ENCODE peak calls at places on chromosomes 7 and 10, in ten cellular contexts. T, N, U, K, F, V, Y, R, B and Q are unnamed samples. For H3K4me1, the result is how much of the 10 kb centered on the place peaks cover.

GRCh38 chr10:13961096-13961495 is 369.6 kb downstream of the FRMD4A start:
- ATAC-seq in T (no peak), N (no peak), U (no peak), K (no peak), F (peak), V (peak), Y (no peak), R (peak), B (no peak), Q (peak)

GRCh38 chr7:135236727-135237126 is 3.1 kb downstream of the STRA8 start:
- ATAC-seq in T (no peak), N (no peak), U (no peak), K (no peak), F (no peak), V (no peak), Y (no peak), R (no peak), B (no peak), Q (no peak)

GRCh38 chr7:155576900-155577508 is 30.6 kb upstream of the CNPY1 start:
- ATAC-seq in T (peak), N (no peak), U (no peak), K (no peak), F (no peak), V (peak), Y (peak), R (no peak), B (no peak), Q (no peak)

GRCh38 chr7:132666076-132666775 is 90.0 kb upstream of the PLXNA4 start:
- ATAC-seq in T (no peak), N (no peak), U (no peak), K (no peak), F (no peak), V (peak), Y (no peak), R (no peak), B (no peak), Q (no peak)

GRCh38 chr7:117873056-117873932 is at the start of gene CTTNBP2:
- ATAC-seq in T (peak), N (peak), U (peak), K (peak), F (peak), V (peak), Y (peak), R (peak), B (peak), Q (peak)

GRCh38 chr7:92809397-92810241 is 26.8 kb downstream of the CDK6 start:
- ATAC-seq in T (peak), N (peak), U (peak), K (peak), F (peak), V (peak), Y (peak), R (peak), B (peak), Q (peak)

GRCh38 chr10:33358016-33358415 is 23.5 kb upstream of the NRP1 start:
- ATAC-seq in T (no peak), N (no peak), U (no peak), K (no peak), F (no peak), V (no peak), Y (no peak), R (no peak), B (no peak), Q (no peak)

GRCh38 chr10:59633063-59633462 is 76.6 kb downstream of the SLC16A9 start:
- ATAC-seq in T (peak), N (no peak), U (no peak), K (no peak), F (no peak), V (no peak), Y (no peak), R (no peak), B (no peak), Q (no peak)

GRCh38 chr10:23399701-23400144 is 39.2 kb upstream of the OTUD1 start:
- ATAC-seq in T (peak), N (peak), U (peak), K (peak), F (peak), V (peak), Y (no peak), R (peak), B (peak), Q (no peak)

GRCh38 chr10:43605850-43606322 is 352 bp upstream of the ZNF485 start:
- ATAC-seq in T (peak), N (peak), U (peak), K (no peak), F (peak), V (no peak), Y (peak), R (peak), B (no peak), Q (peak)

GRCh38 chr7:1385809-1386622 is 73.3 kb downstream of the MICALL2 start:
- ATAC-seq in T (peak), N (no peak), U (no peak), K (no peak), F (no peak), V (no peak), Y (peak), R (no peak), B (no peak), Q (no peak)

GRCh38 chr10:130728531-130729215 is 582.8 kb downstream of the TCERG1L start:
- ATAC-seq in T (no peak), N (peak), U (no peak), K (no peak), F (no peak), V (no peak), Y (no peak), R (no peak), B (no peak), Q (no peak)

GRCh38 chr7:30755384-30756154 is 3.6 kb downstream of the INMT start:
- ATAC-seq in T (peak), N (peak), U (no peak), K (peak), F (no peak), V (no peak), Y (no peak), R (peak), B (no peak), Q (peak)

GRCh38 chr7:26083113-26083512 is 68.9 kb upstream of the NFE2L3 start:
- ATAC-seq in T (no peak), N (no peak), U (no peak), K (no peak), F (no peak), V (no peak), Y (no peak), R (no peak), B (no peak), Q (no peak)

GRCh38 chr7:20681258-20681882 is 65.9 kb downstream of the ABCB5 start:
- ATAC-seq in T (peak), N (no peak), U (no peak), K (no peak), F (no peak), V (no peak), Y (no peak), R (no peak), B (no peak), Q (no peak)

GRCh38 chr7:101650579-101651081 is 21.5 kb upstream of the MYL10 start:
- ATAC-seq in T (no peak), N (no peak), U (no peak), K (no peak), F (peak), V (no peak), Y (peak), R (no peak), B (no peak), Q (no peak)

GRCh38 chr10:76091821-76092394 is 660.5 kb downstream of the LRMDA start:
- ATAC-seq in T (peak), N (no peak), U (no peak), K (no peak), F (no peak), V (peak), Y (no peak), R (no peak), B (no peak), Q (no peak)

GRCh38 chr7:51127618-51127904 is 189.0 kb downstream of the COBL start:
- ATAC-seq in T (no peak), N (no peak), U (no peak), K (peak), F (no peak), V (no peak), Y (no peak), R (peak), B (no peak), Q (no peak)

DNA sequence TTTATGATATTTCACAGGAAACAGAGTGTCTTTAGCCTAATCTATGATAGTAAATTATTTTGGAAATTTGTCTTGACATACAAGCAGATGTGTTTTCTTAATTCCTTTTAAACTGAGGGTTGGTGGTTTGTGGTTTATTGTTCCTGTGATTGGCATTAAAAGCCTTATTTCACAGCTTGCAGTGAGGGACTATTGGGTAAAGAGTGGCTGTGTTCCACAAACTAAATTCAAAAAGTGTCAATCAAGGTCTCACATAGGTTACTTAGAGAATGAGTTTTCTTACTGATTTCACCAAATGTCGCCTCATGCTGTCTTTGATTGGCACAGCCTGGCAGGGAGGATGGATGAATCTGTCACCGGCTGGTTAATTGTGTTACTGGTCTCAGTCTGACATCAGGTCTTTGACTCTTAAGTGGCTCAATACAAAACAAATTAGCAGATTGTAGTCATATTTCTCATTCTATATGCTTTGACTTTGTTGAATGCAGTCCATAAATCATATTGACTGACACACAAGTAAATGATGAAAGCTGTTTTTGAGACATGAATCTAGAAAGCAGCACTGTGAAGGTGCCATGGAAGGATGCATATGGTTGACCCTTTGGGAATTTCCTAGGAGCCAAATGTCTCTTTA is 66.8 kb upstream of the CYP26C1 start:
- ATAC-seq in T (no peak), N (no peak), U (no peak), K (no peak), F (no peak), V (no peak), Y (no peak), R (no peak), B (no peak), Q (no peak)
- H3K4me1 ChIP-seq in T (under half), N (under half), U (under half), K (under half), F (under half), V (under half), Y (under half), R (under half), B (under half), Q (under half)

GRCh38 chr10:1411956-1412355 is 325.4 kb downstream of the ADARB2 start:
- ATAC-seq in T (no peak), N (no peak), U (no peak), K (no peak), F (no peak), V (no peak), Y (no peak), R (no peak), B (no peak), Q (no peak)
- H3K4me1 ChIP-seq in T (under half), N (under half), U (under half), K (under half), F (under half), V (under half), Y (under half), R (under half), B (under half), Q (under half)

GRCh38 chr10:5547934-5548660 is 23.3 kb downstream of the CALML3 start:
- ATAC-seq in T (peak), N (no peak), U (peak), K (peak), F (no peak), V (peak), Y (peak), R (peak), B (peak), Q (no peak)
- H3K4me1 ChIP-seq in T (half or more), N (under half), U (under half), K (under half), F (under half), V (half or more), Y (under half), R (under half), B (under half), Q (half or more)

DNA sequence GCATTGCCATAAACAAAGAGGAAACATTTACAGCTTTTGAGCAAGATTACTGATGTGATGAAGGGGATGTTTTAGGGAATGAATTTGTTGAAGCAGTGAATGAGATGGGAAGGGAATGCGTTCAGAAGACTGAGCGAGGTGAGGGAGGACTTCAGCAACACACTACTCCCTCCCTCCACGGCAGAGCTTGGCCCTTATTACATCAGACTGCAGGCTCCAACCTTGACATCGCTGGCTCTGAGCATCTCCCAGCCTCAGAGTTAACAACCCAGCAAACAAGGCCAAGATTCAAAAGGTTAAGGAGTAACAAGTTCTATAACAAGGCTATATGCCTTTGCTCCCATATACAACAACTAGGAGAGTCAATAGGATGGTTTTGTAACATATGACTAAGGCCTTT is 164.4 kb downstream of the ELMO1 start:
- ATAC-seq in T (no peak), N (peak), U (no peak), K (no peak), F (no peak), V (no peak), Y (no peak), R (no peak), B (no peak), Q (no peak)
- H3K4me1 ChIP-seq in T (under half), N (under half), U (under half), K (under half), F (under half), V (under half), Y (under half), R (under half), B (under half), Q (under half)

GRCh38 chr10:35451103-35452016 is 115.1 kb downstream of the CCNY start:
- ATAC-seq in T (no peak), N (peak), U (no peak), K (peak), F (peak), V (peak), Y (no peak), R (peak), B (peak), Q (peak)
- H3K4me1 ChIP-seq in T (half or more), N (under half), U (half or more), K (half or more), F (half or more), V (under half), Y (under half), R (half or more), B (under half), Q (half or more)

GRCh38 chr7:37923996-37924395 is 3.6 kb downstream of the EPDR1 start:
- ATAC-seq in T (no peak), N (no peak), U (no peak), K (no peak), F (no peak), V (no peak), Y (no peak), R (no peak), B (no peak), Q (no peak)

GRCh38 chr7:37921340-37921805 is 933 bp downstream of the EPDR1 start:
- ATAC-seq in T (peak), N (peak), U (peak), K (peak), F (peak), V (peak), Y (peak), R (peak), B (peak), Q (peak)

GRCh38 chr7:37925620-37926019 is 5.2 kb downstream of the EPDR1 start:
- ATAC-seq in T (no peak), N (no peak), U (no peak), K (no peak), F (no peak), V (no peak), Y (no peak), R (no peak), B (no peak), Q (no peak)

GRCh38 chr7:37921876-37922275 is 1.4 kb downstream of the EPDR1 start:
- ATAC-seq in T (no peak), N (no peak), U (no peak), K (no peak), F (peak), V (no peak), Y (no peak), R (peak), B (no peak), Q (no peak)

GRCh38 chr7:37924399-37924798 is 4.0 kb downstream of the EPDR1 start:
- ATAC-seq in T (no peak), N (no peak), U (no peak), K (no peak), F (no peak), V (no peak), Y (no peak), R (no peak), B (no peak), Q (no peak)
- H3K4me1 ChIP-seq in T (half or more), N (under half), U (under half), K (under half), F (under half), V (under half), Y (under half), R (under half), B (under half), Q (under half)

DNA sequence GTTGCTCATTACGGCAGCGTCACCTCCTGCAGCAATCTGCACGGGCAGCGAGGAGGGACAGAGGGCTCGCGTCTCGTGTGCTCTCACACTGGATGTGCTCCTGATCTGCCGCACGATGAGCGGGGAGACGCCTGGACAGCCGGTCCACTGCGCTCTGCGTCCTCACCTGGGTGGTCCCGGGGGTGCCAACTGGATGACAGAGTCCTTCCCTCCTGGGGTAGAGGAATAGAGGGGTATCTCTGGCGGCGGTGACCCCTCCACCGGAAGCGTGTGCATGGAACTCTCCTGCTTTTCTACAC is 3.4 kb downstream of the FAM20C start:
- ATAC-seq in T (no peak), N (no peak), U (no peak), K (no peak), F (no peak), V (no peak), Y (no peak), R (no peak), B (no peak), Q (no peak)
- H3K4me1 ChIP-seq in T (half or more), N (under half), U (under half), K (under half), F (under half), V (under half), Y (under half), R (under half), B (under half), Q (under half)

GRCh38 chr7:43650457-43651052 is 67.6 kb downstream of the STK17A start:
- ATAC-seq in T (no peak), N (no peak), U (no peak), K (no peak), F (no peak), V (no peak), Y (no peak), R (no peak), B (no peak), Q (no peak)
- H3K4me1 ChIP-seq in T (half or more), N (under half), U (half or more), K (under half), F (half or more), V (under half), Y (half or more), R (half or more), B (under half), Q (under half)

GRCh38 chr7:21941570-21942224 is 4.0 kb downstream of the CDCA7L start:
- ATAC-seq in T (no peak), N (no peak), U (no peak), K (no peak), F (no peak), V (peak), Y (no peak), R (no peak), B (no peak), Q (no peak)

GRCh38 chr7:21939858-21940322 is 5.8 kb downstream of the CDCA7L start:
- ATAC-seq in T (no peak), N (no peak), U (no peak), K (no peak), F (no peak), V (no peak), Y (no peak), R (no peak), B (no peak), Q (no peak)

GRCh38 chr7:21938463-21938862 is 7.2 kb downstream of the CDCA7L start:
- ATAC-seq in T (no peak), N (no peak), U (no peak), K (no peak), F (no peak), V (no peak), Y (peak), R (no peak), B (no peak), Q (no peak)

GRCh38 chr7:21942955-21943354 is 2.7 kb downstream of the CDCA7L start:
- ATAC-seq in T (no peak), N (no peak), U (no peak), K (peak), F (no peak), V (no peak), Y (no peak), R (no peak), B (no peak), Q (no peak)

DNA sequence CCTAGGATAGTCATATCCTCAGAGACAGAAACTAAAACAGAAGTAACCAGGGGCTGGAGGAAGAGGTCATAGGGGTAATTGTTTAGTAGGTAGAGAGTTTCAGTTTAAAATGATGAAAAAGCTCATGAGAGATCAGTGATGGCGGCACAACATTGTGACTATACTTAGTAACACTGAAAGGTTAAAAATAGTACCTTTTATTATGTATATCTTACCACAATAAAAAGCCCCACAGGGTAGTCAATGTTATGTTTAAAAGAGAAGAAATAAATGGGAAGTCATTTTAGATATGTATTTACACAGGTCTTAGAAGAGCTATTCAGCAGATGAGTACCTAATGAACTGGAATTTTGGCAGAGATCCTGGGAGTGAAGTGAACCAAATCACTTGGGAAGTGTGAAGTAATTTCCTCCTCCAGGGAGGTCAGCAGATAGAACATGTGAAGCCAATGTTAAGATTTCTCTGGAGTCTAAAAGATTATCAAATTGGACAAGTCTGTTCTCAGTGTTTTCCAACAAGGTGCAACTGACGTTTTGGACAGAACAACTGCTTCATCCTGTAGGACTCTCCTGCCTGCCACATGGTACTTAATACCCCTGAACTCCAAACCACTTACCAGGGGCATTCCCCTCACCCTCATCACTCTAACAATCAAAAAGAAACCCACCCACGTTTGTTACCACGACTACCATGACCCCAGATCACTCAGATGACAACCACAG is 6.4 kb downstream of the CDCA7L start:
- ATAC-seq in T (no peak), N (no peak), U (no peak), K (no peak), F (no peak), V (no peak), Y (no peak), R (no peak), B (peak), Q (no peak)
- H3K4me1 ChIP-seq in T (under half), N (under half), U (under half), K (under half), F (under half), V (under half), Y (under half), R (under half), B (under half), Q (half or more)

GRCh38 chr7:130919316-130920103 is 185.5 kb upstream of the KLF14 start:
- ATAC-seq in T (no peak), N (no peak), U (no peak), K (no peak), F (no peak), V (no peak), Y (no peak), R (no peak), B (no peak), Q (no peak)
- H3K4me1 ChIP-seq in T (half or more), N (under half), U (half or more), K (under half), F (half or more), V (half or more), Y (half or more), R (half or more), B (under half), Q (half or more)